ENCODE peak calls at places on chromosome 9, in five cellular contexts. A, Z, B, C and L are unnamed samples.

GRCh38 chr9:131613346-131613745 is 68.0 kb downstream of the PRRT1B start:
- DNase-seq in Z (no peak), A (no peak), C (no peak), B (no peak), L (no peak)

GRCh38 chr9:105114956-105115728 is 129.3 kb upstream of the SLC44A1 start:
- DNase-seq in Z (no peak), C (no peak), A (peak; percentile 33), B (peak; percentile 49), L (no peak)

GRCh38 chr9:131503626-131504465 is 1.1 kb downstream of the POMT1 start:
- DNase-seq in B (no peak), A (peak; percentile 49), C (peak; percentile 38), Z (no peak), L (peak; percentile 62)

GRCh38 chr9:68894502-68894901 is 119.4 kb downstream of the PRKACG start:
- DNase-seq in A (no peak), C (no peak), Z (no peak), B (no peak), L (no peak)

GRCh38 chr9:28951945-28952344 is 1378.7 kb upstream of the C9orf72 start:
- DNase-seq in B (no peak), C (peak; percentile 7), A (no peak), Z (no peak), L (no peak)

GRCh38 chr9:4301971-4302427 is 2.1 kb upstream of the GLIS3 start:
- DNase-seq in C (no peak), B (peak; percentile 74), Z (no peak), A (peak; percentile 96), L (no peak)

GRCh38 chr9:135326141-135326540 is 153.4 kb upstream of the PPP1R26 start:
- DNase-seq in C (no peak), Z (no peak), B (no peak), A (no peak), L (no peak)

GRCh38 chr9:135163023-135163780 is 75.7 kb downstream of the OLFM1 start:
- DNase-seq in A (no peak), B (no peak), Z (no peak), C (no peak), L (no peak)

GRCh38 chr9:116899337-116900006 is 212.4 kb downstream of the TRIM32 start:
- DNase-seq in A (peak; percentile 45), Z (no peak), C (no peak), B (no peak), L (no peak)

GRCh38 chr9:126517751-126518261 is 95.9 kb upstream of the LMX1B start:
- DNase-seq in Z (no peak), C (no peak), B (no peak), A (no peak), L (no peak)

GRCh38 chr9:133584559-133585476 is 24.4 kb downstream of the FAM163B start:
- DNase-seq in A (no peak), B (no peak), Z (no peak), C (peak; percentile 52), L (no peak)

GRCh38 chr9:92403153-92403552 is 1.2 kb downstream of the OGN start:
- DNase-seq in Z (no peak), B (no peak), C (no peak), A (no peak), L (no peak)

GRCh38 chr9:132023409-132024180 is 56.1 kb downstream of the MED27 start:
- DNase-seq in C (no peak), B (no peak), A (no peak), Z (no peak), L (peak; percentile 71)

GRCh38 chr9:15543033-15543791 is 9.6 kb upstream of the CCDC171 start:
- DNase-seq in A (peak; percentile 46), B (no peak), C (no peak), Z (no peak), L (no peak)

GRCh38 chr9:106860731-106861584 is 2.0 kb upstream of the ZNF462 start:
- DNase-seq in B (peak; percentile 60), Z (no peak), A (peak; percentile 38), C (peak; percentile 8), L (peak; percentile 35)

GRCh38 chr9:108271646-108272349 is 584.0 kb downstream of the ACTL7B start:
- DNase-seq in B (no peak), A (peak; percentile 88), C (peak; percentile 46), Z (no peak), L (no peak)

GRCh38 chr9:7910426-7911015 is 110.9 kb upstream of the DMAC1 start:
- DNase-seq in Z (no peak), B (peak; percentile 25), C (no peak), A (no peak), L (no peak)

GRCh38 chr9:26219961-26220360 is 541.7 kb upstream of the TUSC1 start:
- DNase-seq in B (no peak), Z (no peak), A (no peak), C (no peak), L (no peak)

GRCh38 chr9:112445196-112445595 is 41.4 kb upstream of the KIAA1958 start:
- DNase-seq in B (no peak), C (no peak), Z (no peak), A (no peak), L (no peak)

GRCh38 chr9:99008187-99008586 is 64.5 kb downstream of the COL15A1 start:
- DNase-seq in C (no peak), Z (no peak), B (no peak), A (no peak), L (no peak)